ENCODE peak calls at places on chromosomes 2 and 18, in five cellular contexts. M is HepG2, H is SK-N-SH, Q is GM12878, S is K562. L is an unnamed sample.

GRCh38 chr2:10283106-10284062 is 19.3 kb upstream of the HPCAL1 start:
- DNase-seq in M (peak; percentile 45), H (peak; percentile 49), Q (no peak), S (peak; percentile 94), L (no peak)

GRCh38 chr2:61205132-61205531 is 43.1 kb downstream of the C2orf74 start:
- DNase-seq in M (no peak), H (no peak), Q (no peak), S (no peak), L (no peak)

GRCh38 chr2:25347205-25347815 is 5.6 kb upstream of the DNMT3A start:
- DNase-seq in M (no peak), H (no peak), Q (no peak), S (no peak), L (no peak)

GRCh38 chr2:29663266-29663665 is 258.1 kb downstream of the ALK start:
- DNase-seq in M (no peak), H (no peak), Q (no peak), S (no peak), L (no peak)

GRCh38 chr18:46759885-46760284 is 3.0 kb upstream of the ST8SIA5 start:
- DNase-seq in M (no peak), H (no peak), Q (no peak), S (no peak), L (no peak)

GRCh38 chr2:67503066-67503795 is 106.1 kb downstream of the ETAA1 start:
- DNase-seq in M (no peak), H (no peak), Q (no peak), S (no peak), L (no peak)

GRCh38 chr2:35163948-35164347 is 1191.6 kb upstream of the CRIM1 start:
- DNase-seq in M (no peak), H (no peak), Q (no peak), S (no peak), L (no peak)

GRCh38 chr2:50335433-50335832 is 696.5 kb downstream of the NRXN1 start:
- DNase-seq in M (no peak), H (no peak), Q (no peak), S (no peak), L (no peak)

GRCh38 chr2:85702172-85702571 is 8.0 kb downstream of the GNLY start:
- DNase-seq in M (no peak), H (no peak), Q (no peak), S (no peak), L (no peak)

GRCh38 chr2:111169268-111169667 is 48.6 kb downstream of the BCL2L11 start:
- DNase-seq in M (no peak), H (no peak), Q (no peak), S (no peak), L (no peak)

GRCh38 chr2:219140726-219141125 is 19.9 kb downstream of the NHEJ1 start:
- DNase-seq in M (no peak), H (no peak), Q (no peak), S (no peak), L (no peak)

GRCh38 chr2:219142329-219142728 is 18.3 kb downstream of the NHEJ1 start:
- DNase-seq in M (no peak), H (peak; percentile 48), Q (no peak), S (no peak), L (no peak)
- TF ChIP-seq FOXM1 in M (no peak), H (no peak), Q (no peak), S (no peak), L (no peak)

GRCh38 chr2:105299290-105299689 is 30.2 kb downstream of the TGFBRAP1 start:
- DNase-seq in M (peak; percentile 23), H (no peak), Q (no peak), S (no peak), L (peak; percentile 19)
- TF ChIP-seq FOXM1 in M (no peak), H (no peak), Q (no peak), S (no peak), L (no peak)

GRCh38 chr2:168635065-168635577 is 167.3 kb upstream of the NOSTRIN start:
- DNase-seq in M (no peak), H (peak; percentile 68), Q (no peak), S (no peak), L (no peak)
- TF ChIP-seq FOXM1 in M (no peak), H (no peak), Q (no peak), S (no peak), L (no peak)

DNA sequence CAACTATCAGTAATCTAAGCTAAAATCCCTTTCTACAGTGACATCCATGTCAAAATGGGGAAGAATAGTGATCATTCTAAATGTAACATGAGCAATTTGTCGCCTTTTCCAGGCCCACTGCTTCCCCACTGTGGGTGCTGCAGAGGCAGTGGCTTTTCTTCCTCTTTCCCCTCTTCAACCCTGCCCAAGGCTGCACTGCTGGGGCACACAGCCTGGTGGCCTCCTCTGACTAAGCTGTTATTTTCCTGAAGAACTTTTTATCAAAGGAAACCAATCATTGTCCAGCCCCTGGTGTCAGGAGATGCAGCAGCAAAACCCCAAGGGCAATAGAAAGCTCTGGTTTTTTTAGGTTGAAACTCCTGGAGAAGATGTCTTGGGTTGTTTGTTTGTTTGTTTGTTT is 117.6 kb upstream of the KLF7 start:
- DNase-seq in M (no peak), H (no peak), Q (no peak), S (peak; percentile 5), L (no peak)
- TF ChIP-seq FOXM1 in M (no peak), H (no peak), Q (no peak), S (no peak), L (no peak)

GRCh38 chr2:218895758-218896500 is 15.3 kb downstream of the WNT10A start:
- DNase-seq in M (no peak), H (no peak), Q (peak; percentile 60), S (no peak), L (no peak)

GRCh38 chr2:218895326-218895725 is 14.7 kb downstream of the WNT10A start:
- DNase-seq in M (no peak), H (peak; percentile 28), Q (no peak), S (no peak), L (no peak)

GRCh38 chr2:218892693-218893348 is 12.2 kb downstream of the WNT10A start:
- DNase-seq in M (peak; percentile 32), H (peak; percentile 92), Q (peak; percentile 80), S (peak; percentile 51), L (peak; percentile 61)

GRCh38 chr2:218893349-218894167 is 12.9 kb downstream of the WNT10A start:
- DNase-seq in M (no peak), H (peak; percentile 22), Q (no peak), S (no peak), L (no peak)

DNA sequence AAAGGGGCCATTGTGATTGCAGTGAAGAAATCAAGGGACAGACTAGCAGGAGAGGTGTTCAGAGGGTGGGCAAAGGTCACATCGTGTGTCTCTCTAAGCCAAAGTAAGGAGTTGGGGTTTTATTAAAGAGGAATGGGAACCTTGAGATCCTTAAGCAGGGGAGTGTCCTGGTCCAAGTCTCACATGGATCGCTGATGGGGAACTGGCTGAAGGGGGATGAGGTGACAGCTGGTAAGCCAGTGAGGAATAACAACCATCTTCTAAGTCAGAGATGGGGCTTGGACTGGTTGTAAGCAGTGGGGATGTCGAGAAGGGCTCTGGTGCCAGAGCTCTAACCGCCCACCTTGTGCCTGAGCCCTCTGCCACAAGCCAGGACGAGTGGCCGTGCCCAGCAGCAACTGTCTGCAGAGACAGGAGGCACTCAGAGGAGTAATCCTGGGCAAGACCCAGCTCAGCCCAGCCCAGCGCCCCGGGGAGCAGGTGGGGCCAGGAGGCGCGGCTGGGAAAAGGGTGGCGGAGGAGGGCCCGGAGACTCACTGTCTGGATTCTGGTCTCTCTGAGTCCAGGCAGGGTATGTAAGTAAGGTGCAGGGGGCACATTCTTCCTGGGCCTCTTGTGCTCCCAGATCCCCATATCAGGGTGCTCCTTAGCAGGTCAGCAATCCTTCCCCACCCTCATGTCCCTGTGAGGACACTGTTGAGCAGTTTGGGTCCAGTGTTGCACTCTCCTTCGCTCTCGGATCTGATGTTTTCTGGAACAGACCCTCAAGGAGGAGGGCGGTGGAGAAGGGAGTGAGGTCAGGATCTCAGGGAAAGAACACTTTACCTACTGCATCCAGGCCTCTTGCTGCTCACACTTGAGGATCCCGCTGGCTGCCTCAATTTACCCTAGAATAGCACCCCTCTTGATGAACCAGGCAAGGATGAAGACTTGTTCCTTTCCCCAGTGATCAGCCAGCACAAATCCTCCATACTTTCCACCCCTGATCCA is 13.8 kb downstream of the WNT10A start:
- DNase-seq in M (no peak), H (peak; percentile 37), Q (no peak), S (no peak), L (no peak)
- TF ChIP-seq FOXM1 in M (no peak), H (no peak), Q (no peak), S (no peak), L (no peak)

GRCh38 chr2:239730897-239731296 is 294.2 kb downstream of the NDUFA10 start:
- DNase-seq in M (no peak), H (peak; percentile 79), Q (no peak), S (no peak), L (no peak)
- TF ChIP-seq FOXM1 in M (no peak), H (no peak), Q (no peak), S (no peak), L (no peak)

DNA sequence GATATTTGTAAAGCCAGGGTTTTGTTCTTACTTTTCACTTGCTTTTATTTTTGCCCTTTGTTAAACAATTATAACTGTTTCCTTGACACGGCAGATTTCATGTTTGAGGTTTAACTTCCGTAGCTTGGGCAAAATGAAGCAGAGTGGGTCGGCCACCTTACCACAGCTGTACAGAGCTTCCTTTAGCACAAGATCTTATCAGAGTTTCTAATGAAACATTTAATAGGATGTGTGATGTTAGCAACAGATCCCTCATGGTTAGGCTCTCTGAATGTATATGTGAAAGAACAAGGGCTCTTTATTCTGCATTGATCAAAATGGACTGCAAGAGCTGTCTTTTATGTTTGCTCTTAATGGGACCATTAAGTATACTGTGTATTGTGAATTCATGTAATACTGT is 22.3 kb downstream of the RNF125 start:
- DNase-seq in M (no peak), H (no peak), Q (no peak), S (no peak), L (no peak)
- TF ChIP-seq FOXM1 in M (no peak), H (no peak), Q (no peak), S (no peak), L (no peak)

DNA sequence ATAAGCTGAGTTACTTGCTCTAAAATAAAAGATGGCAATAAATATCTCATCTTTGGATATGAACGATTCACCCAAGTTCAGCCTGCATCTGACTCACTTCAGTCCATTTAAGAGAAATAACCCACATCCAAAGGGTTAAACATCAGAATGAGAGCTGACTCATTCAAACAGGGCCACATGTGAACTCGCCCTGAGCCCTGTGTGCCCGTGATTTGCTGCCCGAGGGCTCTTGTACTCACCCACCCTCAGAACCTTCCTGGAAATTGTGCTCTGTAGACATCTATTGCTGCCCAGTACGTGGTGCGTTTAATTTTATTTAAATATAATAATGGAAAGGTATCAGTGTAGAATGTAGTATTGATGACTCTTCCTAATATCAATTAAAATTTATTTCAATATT is 66.9 kb upstream of the RBM44 start:
- DNase-seq in M (peak; percentile 48), H (peak; percentile 64), Q (no peak), S (no peak), L (no peak)
- TF ChIP-seq FOXM1 in M (no peak), H (no peak), Q (no peak), S (no peak), L (no peak)

DNA sequence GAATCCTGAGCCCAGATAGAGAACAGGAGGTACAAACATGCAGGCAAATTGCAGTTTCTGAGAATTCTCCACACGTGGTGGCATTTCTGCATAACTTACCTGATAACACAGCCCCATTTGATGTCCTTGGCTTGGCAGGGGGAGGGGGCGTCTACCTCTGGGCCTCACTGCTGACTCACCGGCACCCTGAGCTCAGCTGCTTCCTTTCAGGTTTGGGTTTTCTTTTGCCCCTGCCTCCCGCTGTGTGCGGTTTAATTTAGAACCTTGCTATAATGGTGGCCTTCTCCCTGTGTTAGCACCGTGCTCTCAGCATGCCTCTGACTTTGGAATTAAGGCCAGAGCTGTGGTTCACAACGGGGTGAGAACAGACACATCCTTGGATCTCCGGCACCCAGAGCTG is 4.4 kb downstream of the CTIF start:
- DNase-seq in M (peak; percentile 65), H (no peak), Q (no peak), S (peak; percentile 69), L (no peak)
- TF ChIP-seq FOXM1 in M (no peak), H (no peak), Q (no peak), S (no peak), L (no peak)